ENCODE peak calls at places on chromosomes 5 and 9, in four cellular contexts. O is kidney glomerular epithelial cell; K is CD8-positive, alpha-beta memory T cell; R is KBM-7. V is an unnamed sample.

GRCh38 chr5:139569276-139569955 is 8.3 kb downstream of the UBE2D2 start:
- DNase-seq in O (no peak), K (no peak), R (no peak), V (no peak)

GRCh38 chr9:74645007-74645639 is 148.0 kb downstream of the RORB start:
- DNase-seq in O (no peak), K (no peak), R (peak; percentile 24), V (peak; percentile 17)

GRCh38 chr9:17600962-17601593 is 22.2 kb downstream of the SH3GL2 start:
- DNase-seq in O (no peak), K (no peak), R (peak; percentile 52), V (no peak)

GRCh38 chr9:129270903-129271431 is 92.9 kb upstream of the IER5L start:
- DNase-seq in O (peak; percentile 65), K (peak; percentile 34), R (peak; percentile 95), V (no peak)

GRCh38 chr5:32403760-32404159 is 40.8 kb downstream of the ZFR start:
- DNase-seq in O (no peak), K (no peak), R (no peak), V (no peak)

GRCh38 chr5:89457411-89458329 is 574.7 kb upstream of the MEF2C start:
- DNase-seq in O (peak; percentile 51), K (no peak), R (peak; percentile 63), V (no peak)

GRCh38 chr9:133710661-133711427 is 27.3 kb downstream of the SARDH start:
- DNase-seq in O (no peak), K (no peak), R (no peak), V (no peak)

GRCh38 chr5:172339264-172340180 is 56.0 kb upstream of the UBTD2 start:
- DNase-seq in O (no peak), K (no peak), R (no peak), V (no peak)

GRCh38 chr9:18863821-18864220 is 169.2 kb downstream of the SAXO1 start:
- DNase-seq in O (no peak), K (no peak), R (no peak), V (no peak)

GRCh38 chr5:69032009-69032408 is 61.8 kb upstream of the SLC30A5 start:
- DNase-seq in O (no peak), K (no peak), R (no peak), V (no peak)

GRCh38 chr5:93583525-93583798 is 440 bp downstream of the NR2F1 start:
- DNase-seq in O (peak; percentile 39), K (no peak), R (peak; percentile 39), V (no peak)